ENCODE peak calls at places on chromosomes 11 and 22, in seven cellular contexts. C, M, K, F, I, Z and O are unnamed samples.
A peak's percentile ranks its signal among the peaks of the same experiment; 100 is the strongest.

GRCh38 chr11:126637800-126638175 is 282.3 kb downstream of the ST3GAL4 start:
- DNase-seq in F (peak; percentile 97), M (no peak), I (no peak), C (no peak), K (no peak), Z (peak; percentile 93), O (peak; percentile 88)

GRCh38 chr11:42422094-42422493 is 889.7 kb upstream of the API5 start:
- DNase-seq in C (no peak), F (peak; percentile 60), K (no peak), Z (no peak), I (no peak), M (no peak), O (no peak)

GRCh38 chr22:45905924-45906865 is 70.8 kb downstream of the WNT7B start:
- DNase-seq in F (peak; percentile 60), I (peak; percentile 21), Z (peak; percentile 91), M (peak; percentile 66), C (no peak), K (peak; percentile 38), O (peak; percentile 70)

GRCh38 chr11:68584097-68584496 is 100.2 kb upstream of the GAL start:
- DNase-seq in K (peak; percentile 31), Z (peak; percentile 37), I (no peak), C (peak; percentile 94), F (no peak), M (peak; percentile 72), O (peak; percentile 22)

GRCh38 chr11:79082920-79083319 is 357.9 kb downstream of the TENM4 start:
- DNase-seq in M (no peak), I (no peak), F (no peak), C (no peak), K (no peak), Z (no peak), O (no peak)

GRCh38 chr11:31509017-31509411 is 408 bp downstream of the IMMP1L start:
- DNase-seq in C (no peak), I (no peak), Z (peak; percentile 35), F (no peak), M (no peak), K (no peak), O (peak; percentile 33)

GRCh38 chr11:85406841-85407240 is 220.3 kb downstream of the DLG2 start:
- DNase-seq in K (no peak), F (no peak), C (no peak), M (no peak), Z (no peak), I (no peak), O (no peak)

GRCh38 chr11:101428918-101429317 is 154.9 kb downstream of the TRPC6 start:
- DNase-seq in Z (peak; percentile 55), M (no peak), K (no peak), F (no peak), C (peak; percentile 74), I (peak; percentile 57), O (peak; percentile 40)

GRCh38 chr11:73157141-73158010 is 15.3 kb upstream of the FCHSD2 start:
- DNase-seq in I (peak; percentile 46), F (peak; percentile 72), M (peak; percentile 69), C (peak; percentile 38), K (peak; percentile 72), Z (peak; percentile 48), O (peak; percentile 87)

GRCh38 chr11:61955416-61956135 is 5.4 kb downstream of the BEST1 start:
- DNase-seq in M (peak; percentile 67), K (no peak), I (peak; percentile 35), F (no peak), C (peak; percentile 91), Z (peak; percentile 67), O (no peak)

GRCh38 chr11:63933459-63933858 is 5.3 kb upstream of the NAA40 start:
- DNase-seq in Z (peak; percentile 61), I (no peak), M (no peak), F (no peak), C (no peak), K (no peak), O (no peak)

GRCh38 chr11:107696140-107696539 is 15.7 kb downstream of the SLN start:
- DNase-seq in K (no peak), C (no peak), I (peak; percentile 97), Z (peak; percentile 95), M (no peak), F (peak; percentile 97), O (peak; percentile 73)

GRCh38 chr11:82174610-82175009 is 559.1 kb downstream of the FAM181B start:
- DNase-seq in I (no peak), M (no peak), K (no peak), C (peak; percentile 67), Z (peak; percentile 6), F (no peak), O (no peak)

GRCh38 chr11:115522302-115522701 is 18.1 kb upstream of the CADM1 start:
- DNase-seq in I (no peak), F (no peak), C (no peak), K (no peak), M (no peak), Z (no peak), O (no peak)

GRCh38 chr11:71342951-71343827 is 90.8 kb upstream of the SHANK2 start:
- DNase-seq in I (peak; percentile 45), K (no peak), M (peak; percentile 28), F (no peak), C (peak; percentile 93), Z (peak; percentile 45), O (peak; percentile 32)

GRCh38 chr22:35986085-35986484 is 42.5 kb downstream of the RBFOX2 start:
- DNase-seq in Z (peak; percentile 43), M (no peak), K (no peak), F (peak; percentile 70), C (no peak), I (no peak), O (peak; percentile 50)

GRCh38 chr22:30396871-30397655 is at the start of gene SEC14L2:
- DNase-seq in I (peak; percentile 53), C (peak; percentile 86), M (peak; percentile 80), K (peak; percentile 72), Z (peak; percentile 84), F (no peak), O (peak; percentile 84)

GRCh38 chr11:120185678-120186407 is 25.0 kb upstream of the OAF start:
- DNase-seq in K (peak; percentile 57), Z (no peak), C (peak; percentile 30), I (no peak), F (no peak), M (peak; percentile 53), O (no peak)

GRCh38 chr22:22770280-22770871 is 117.2 kb upstream of the IGLL5 start:
- DNase-seq in C (peak; percentile 95), F (no peak), K (no peak), I (peak; percentile 7), Z (peak; percentile 28), M (no peak), O (peak; percentile 29)

GRCh38 chr22:36386900-36387663 is 685 bp downstream of the MYH9 start:
- DNase-seq in F (no peak), M (peak; percentile 85), K (peak; percentile 81), Z (peak; percentile 81), I (no peak), C (peak; percentile 53), O (peak; percentile 66)

GRCh38 chr11:23765862-23766261 is 731.0 kb upstream of the LUZP2 start:
- DNase-seq in I (peak; percentile 18), F (peak; percentile 70), C (no peak), K (no peak), Z (peak; percentile 70), M (no peak), O (peak; percentile 19)

DNA sequence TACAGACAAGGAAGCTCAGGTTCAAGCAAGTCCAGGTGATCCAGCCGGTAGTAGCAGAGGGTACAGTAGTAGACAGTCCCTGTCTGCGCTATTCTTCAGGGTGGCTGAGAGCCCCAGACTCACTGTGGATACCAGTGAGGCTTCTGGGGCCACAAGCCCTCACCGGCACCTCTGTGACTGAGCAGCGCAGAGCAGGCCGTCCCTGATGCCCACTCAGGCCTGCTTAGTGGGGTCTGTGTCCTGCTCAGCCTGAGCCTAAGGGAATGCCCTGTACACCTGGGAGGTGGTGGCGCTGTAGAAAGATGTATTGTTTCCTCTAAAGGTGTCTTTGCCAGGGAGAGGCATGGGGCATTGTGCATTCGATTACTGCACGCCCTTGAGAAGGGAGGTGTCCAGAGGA is 143.8 kb downstream of the CACNA1I start:
- DNase-seq in F (no peak), Z (no peak), I (no peak), C (no peak), M (no peak), K (no peak), O (no peak)
- H3K27me3 ChIP-seq in F (peaks cover 22% of the 10 kb centered on the region), Z (peaks cover 34% of the 10 kb centered on the region), I (peaks cover 74% of the 10 kb centered on the region), C (peaks cover 17% of the 10 kb centered on the region), M (peaks cover 9% of the 10 kb centered on the region), K (peaks cover 92% of the 10 kb centered on the region), O (peaks cover 66% of the 10 kb centered on the region)

DNA sequence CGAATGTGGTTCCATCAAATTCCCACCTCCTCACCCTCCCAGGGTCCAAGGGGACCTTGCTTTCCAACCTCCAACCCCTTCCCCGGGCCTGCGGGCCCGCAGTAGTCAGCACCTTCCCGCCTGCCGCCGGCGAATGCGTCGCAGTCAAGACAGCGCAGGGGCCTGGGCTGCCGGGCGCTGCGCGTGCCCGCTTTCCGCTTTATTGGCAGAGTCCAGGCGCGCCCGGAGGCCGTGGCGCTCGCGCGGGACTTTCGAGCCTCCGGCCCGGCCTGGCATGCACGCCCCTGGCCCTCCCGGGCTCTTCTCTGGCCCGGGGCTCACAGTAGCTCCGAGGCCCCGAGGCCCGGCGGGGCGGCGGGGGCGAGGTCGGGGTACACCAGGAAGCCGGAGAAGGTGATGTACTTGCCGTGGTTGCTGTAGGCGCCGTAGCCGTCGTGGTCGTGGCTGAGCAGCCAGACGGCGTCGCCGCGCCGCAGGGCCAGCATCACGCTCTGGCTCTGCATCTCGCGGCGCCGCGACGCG is 3.1 kb downstream of the FAM180B start:
- DNase-seq in K (no peak), I (no peak), M (no peak), C (no peak), Z (no peak), F (no peak), O (no peak)
- H3K27me3 ChIP-seq in K (peaks cover 59% of the 10 kb centered on the region), I (peaks cover 31% of the 10 kb centered on the region), M (peaks cover 51% of the 10 kb centered on the region), C (peaks cover 19% of the 10 kb centered on the region), Z (peaks cover 25% of the 10 kb centered on the region), F (peaks cover 28% of the 10 kb centered on the region), O (peaks cover 37% of the 10 kb centered on the region)

DNA sequence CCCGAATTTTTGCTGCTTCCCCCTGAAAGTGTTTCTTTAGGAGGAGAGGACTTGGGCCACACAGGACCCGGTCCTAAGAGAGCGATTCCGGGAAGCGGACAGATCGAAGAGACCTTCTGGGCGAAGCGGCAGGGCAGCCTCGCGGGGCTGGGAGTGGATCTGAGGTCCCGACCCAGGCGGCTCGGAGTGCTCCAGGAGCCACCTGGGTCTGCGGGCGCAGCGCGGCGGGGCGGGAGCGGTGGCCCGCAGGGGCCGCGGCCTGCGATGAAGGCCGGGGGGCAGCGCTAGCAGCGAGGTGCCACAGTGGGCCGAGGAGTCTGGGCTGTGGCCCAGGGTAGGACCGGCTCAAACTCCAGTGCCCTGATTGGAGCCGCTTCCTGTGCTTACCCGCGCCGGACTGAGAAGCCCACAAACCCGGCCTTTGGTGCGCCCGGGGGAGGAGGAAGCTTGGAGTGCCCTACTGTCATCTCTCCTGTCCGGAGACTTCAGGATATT is 1.8 kb downstream of the PKNOX2 start:
- DNase-seq in Z (peak; percentile 53), I (peak; percentile 44), F (no peak), C (peak; percentile 84), K (peak; percentile 24), M (peak; percentile 74), O (peak; percentile 13)
- H3K27me3 ChIP-seq in Z (peaks cover 3% of the 10 kb centered on the region), I (peaks cover 59% of the 10 kb centered on the region), F (no peaks in the 10 kb centered on the region), C (peaks cover 11% of the 10 kb centered on the region), K (peaks cover 34% of the 10 kb centered on the region), M (no peaks in the 10 kb centered on the region), O (peaks cover 4% of the 10 kb centered on the region)

DNA sequence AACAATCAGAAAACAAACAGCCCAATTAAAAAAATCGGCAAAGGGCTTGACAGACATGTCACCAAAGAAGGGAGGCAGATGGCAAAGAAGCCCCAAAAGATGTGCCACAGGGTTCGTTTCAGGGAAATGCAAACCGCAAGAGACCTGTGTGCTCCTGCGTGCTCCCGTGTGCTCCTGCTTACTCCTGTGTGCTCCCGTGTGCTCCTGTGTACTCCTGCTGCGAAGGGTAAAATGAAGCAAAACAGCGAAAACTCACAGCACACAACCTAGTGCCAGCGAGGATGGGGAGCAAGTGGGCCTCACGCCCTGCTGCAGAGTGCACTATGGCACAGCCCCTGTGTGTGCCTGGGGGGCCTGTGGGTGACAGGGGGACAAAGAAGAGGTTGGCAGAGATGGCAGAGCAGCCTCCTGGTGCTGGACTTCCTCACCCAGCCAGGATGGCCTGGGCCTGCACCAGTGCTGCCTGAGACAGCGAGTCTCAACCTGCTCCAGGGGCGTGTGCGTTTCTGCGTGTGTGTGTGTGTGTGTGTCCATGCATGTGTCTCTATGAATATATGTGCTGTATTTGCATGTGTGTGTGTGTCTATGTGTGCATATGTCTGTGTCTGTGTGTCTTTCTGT is 14.0 kb downstream of the ASCL2 start:
- DNase-seq in Z (no peak), M (no peak), I (no peak), C (peak; percentile 22), K (no peak), F (no peak), O (no peak)
- H3K27me3 ChIP-seq in Z (peaks cover 28% of the 10 kb centered on the region), M (peaks cover 26% of the 10 kb centered on the region), I (peaks cover 37% of the 10 kb centered on the region), C (no peaks in the 10 kb centered on the region), K (peaks cover 29% of the 10 kb centered on the region), F (peaks cover 2% of the 10 kb centered on the region), O (peaks cover 23% of the 10 kb centered on the region)